ENCODE peak calls at places on chromosomes 11 and 22, in six cellular contexts. X is EH; K is EL; F is activated CD4-positive, CD25-positive, alpha-beta regulatory T cell; Y is tibial nerve; R is activated naive CD8-positive, alpha-beta T cell treated with anti-CD3 and anti-CD28 coated beads, Interleukin-2, amount 50 U/mL, for 24 hours. G is an unnamed sample.

GRCh38 chr11:16804104-16804947 is 65.9 kb downstream of the C11orf58 start:
- DNase-seq in X (no peak), K (no peak), Y (no peak), F (no peak), R (no peak), G (no peak)

GRCh38 chr11:6572215-6572614 is 31.2 kb downstream of the RRP8 start:
- DNase-seq in X (peak), K (peak), Y (no peak), F (no peak), R (no peak), G (no peak)

GRCh38 chr22:44026630-44027511 is 2.8 kb downstream of the PARVB start:
- DNase-seq in Y (peak), X (peak), R (peak), K (peak), F (peak), G (peak)

GRCh38 chr11:65911682-65912568 is 6.9 kb downstream of the C11orf68 start:
- DNase-seq in Y (no peak), X (peak), R (no peak), K (peak), F (no peak), G (peak)

GRCh38 chr11:16779436-16779835 is 41.0 kb downstream of the C11orf58 start:
- DNase-seq in F (no peak), X (no peak), K (no peak), R (no peak), Y (no peak), G (peak)

GRCh38 chr11:120226714-120227113 is 13.2 kb upstream of the POU2F3 start:
- DNase-seq in K (no peak), R (no peak), F (no peak), Y (no peak), X (no peak), G (no peak)

GRCh38 chr11:109035261-109035660 is 370.4 kb downstream of the DDX10 start:
- DNase-seq in X (no peak), K (no peak), Y (no peak), R (no peak), F (no peak), G (no peak)

GRCh38 chr22:37904572-37905533 is 1.2 kb upstream of the MICALL1 start:
- DNase-seq in F (no peak), K (peak), X (peak), R (peak), Y (no peak), G (peak)

GRCh38 chr22:42399315-42400271 is 32.6 kb downstream of the NFAM1 start:
- DNase-seq in F (no peak), K (no peak), X (peak), R (no peak), Y (no peak), G (peak)

GRCh38 chr11:45163956-45164575 is 17.6 kb downstream of the PRDM11 start:
- DNase-seq in K (no peak), X (no peak), Y (no peak), F (no peak), R (peak), G (no peak)

GRCh38 chr11:61827573-61828378 is at the start of gene FADS2:
- DNase-seq in Y (peak), R (peak), F (no peak), X (peak), K (peak), G (no peak)

GRCh38 chr11:116603783-116604323 is 168.9 kb downstream of the BUD13 start:
- DNase-seq in R (no peak), X (no peak), F (no peak), Y (no peak), K (no peak), G (no peak)

GRCh38 chr11:60370252-60370810 is 8.0 kb upstream of the MS4A7 start:
- DNase-seq in R (no peak), Y (no peak), X (no peak), F (no peak), K (no peak), G (no peak)

GRCh38 chr11:104858882-104859735 is 39.2 kb downstream of the CASP12 start:
- DNase-seq in X (peak), Y (no peak), R (no peak), K (no peak), F (no peak), G (no peak)

GRCh38 chr11:67372993-67373915 is at the start of gene CLCF1:
- DNase-seq in X (peak), K (peak), R (peak), F (peak), Y (peak), G (peak)

GRCh38 chr11:58927393-58928081 is 11.8 kb upstream of the GLYATL1 start:
- DNase-seq in Y (no peak), R (peak), K (peak), F (no peak), X (peak), G (no peak)

GRCh38 chr22:49807129-49807528 is 20.5 kb downstream of the BRD1 start:
- DNase-seq in F (no peak), K (no peak), X (no peak), Y (no peak), R (no peak), G (no peak)

GRCh38 chr11:68998390-68998911 is 14.6 kb downstream of the MRGPRF start:
- DNase-seq in K (peak), X (peak), R (no peak), F (no peak), Y (peak), G (no peak)

GRCh38 chr22:24390156-24390555 is 37.2 kb upstream of the ADORA2A start:
- DNase-seq in X (peak), F (no peak), R (no peak), K (no peak), Y (no peak), G (no peak)

GRCh38 chr22:48369789-48370507 is 1457.7 kb downstream of the BRD1 start:
- DNase-seq in X (no peak), R (no peak), F (no peak), K (no peak), Y (no peak), G (no peak)

GRCh38 chr11:2428322-2428795 is 16.0 kb downstream of the TRPM5 start:
- DNase-seq in R (peak), K (peak), X (peak), Y (peak), F (peak), G (peak)

GRCh38 chr11:112810951-112811350 is 150.3 kb upstream of the NCAM1 start:
- DNase-seq in K (no peak), F (no peak), R (no peak), X (no peak), Y (no peak), G (no peak)

GRCh38 chr22:45212992-45213751 is 27.5 kb downstream of the KIAA0930 start:
- DNase-seq in R (no peak), X (peak), Y (no peak), K (peak), F (no peak), G (no peak)

GRCh38 chr11:2377511-2378443 is 667 bp downstream of the CD81 start:
- DNase-seq in Y (peak), F (no peak), X (peak), R (peak), K (peak), G (peak)

GRCh38 chr11:83648610-83649467 is 362.7 kb upstream of the CCDC90B start:
- DNase-seq in X (no peak), R (no peak), F (no peak), Y (no peak), K (no peak), G (no peak)

GRCh38 chr22:25644122-25644521 is 79.6 kb downstream of the GRK3 start:
- DNase-seq in X (no peak), F (no peak), R (no peak), Y (no peak), K (peak), G (no peak)

GRCh38 chr22:19292262-19293230 is 1.0 kb upstream of the CLTCL1 start:
- DNase-seq in Y (no peak), R (peak), K (no peak), F (no peak), X (no peak), G (no peak)

GRCh38 chr11:2098691-2099522 is 40.3 kb downstream of the IGF2 start:
- DNase-seq in F (no peak), K (no peak), X (no peak), R (no peak), Y (no peak), G (no peak)

GRCh38 chr11:83007477-83007876 is 64.2 kb downstream of the RAB30 start:
- DNase-seq in Y (no peak), R (no peak), X (no peak), K (no peak), F (no peak), G (no peak)

GRCh38 chr11:6604081-6604626 is 580 bp downstream of the ILK start:
- DNase-seq in Y (peak), X (peak), F (no peak), K (peak), R (peak), G (peak)

GRCh38 chr22:39148024-39148726 is 4.3 kb downstream of the CBX7 start:
- DNase-seq in K (no peak), Y (peak), F (no peak), X (no peak), R (no peak), G (no peak)

GRCh38 chr11:72625746-72626636 is 48.2 kb downstream of the PDE2A start:
- DNase-seq in R (no peak), X (peak), K (no peak), Y (peak), F (no peak), G (peak)

GRCh38 chr11:132744771-132745170 is 787.5 kb downstream of the OPCML start:
- DNase-seq in X (peak), K (peak), R (no peak), Y (no peak), F (no peak), G (no peak)

G was measured in K562.